ENCODE peak calls at places on chromosomes 2 and 18, in five cellular contexts. W is GM23248, A is lower lobe of right lung, E is heart left ventricle, M is PC-3. U is an unnamed sample. For H3K4me1, the result is how much of the 10 kb centered on the place peaks cover.

GRCh38 chr18:11747286-11747685 is 58.2 kb downstream of the GNAL start:
- DNase-seq in M (no peak), A (no peak), W (no peak), E (no peak), U (no peak)

GRCh38 chr2:239852272-239852671 is 172.9 kb downstream of the NDUFA10 start:
- DNase-seq in E (no peak), W (no peak), A (no peak), M (no peak), U (no peak)

GRCh38 chr2:40230717-40231300 is 221.1 kb downstream of the SLC8A1 start:
- DNase-seq in M (no peak), W (peak), A (no peak), E (no peak), U (no peak)

GRCh38 chr2:43293744-43294695 is 67.6 kb upstream of the ZFP36L2 start:
- DNase-seq in M (peak), E (no peak), A (no peak), W (peak), U (no peak)

GRCh38 chr2:121376851-121377250 is 91.8 kb upstream of the TFCP2L1 start:
- DNase-seq in M (no peak), A (no peak), E (no peak), W (peak), U (no peak)

GRCh38 chr2:75614062-75614710 is 32.4 kb upstream of the MRPL19 start:
- DNase-seq in W (no peak), E (no peak), M (peak), A (no peak), U (no peak)

GRCh38 chr2:132438650-132439030 is 22.0 kb downstream of the GPR39 start:
- DNase-seq in W (peak), M (peak), A (no peak), E (no peak), U (no peak)

GRCh38 chr2:200756618-200757321 is 54.9 kb upstream of the BZW1 start:
- DNase-seq in W (peak), E (no peak), A (no peak), M (peak), U (no peak)

GRCh38 chr2:235204923-235205322 is 253.1 kb downstream of the SH3BP4 start:
- DNase-seq in W (peak), E (no peak), A (no peak), M (no peak), U (no peak)

GRCh38 chr2:187547353-187547979 is 6.8 kb downstream of the TFPI start:
- DNase-seq in W (peak), A (no peak), E (peak), M (peak), U (peak)

GRCh38 chr2:915979-916378 is 34.7 kb upstream of the SNTG2 start:
- DNase-seq in A (no peak), E (no peak), W (no peak), M (no peak), U (no peak)

GRCh38 chr2:173010233-173010632 is 65.4 kb upstream of the MAP3K20 start:
- DNase-seq in M (no peak), W (no peak), E (no peak), A (no peak), U (no peak)

GRCh38 chr2:176001281-176001902 is 675 bp downstream of the LNPK start:
- DNase-seq in A (peak), M (peak), W (peak), E (peak), U (peak)

GRCh38 chr2:36672199-36672598 is 24.3 kb upstream of the VIT start:
- DNase-seq in W (peak), M (peak), E (no peak), A (no peak), U (no peak)

GRCh38 chr18:42850174-42850766 is 265.2 kb downstream of the RIT2 start:
- DNase-seq in W (no peak), A (no peak), E (no peak), M (no peak), U (no peak)

GRCh38 chr2:150370600-150370999 is 116.9 kb downstream of the RND3 start:
- DNase-seq in W (no peak), A (no peak), M (no peak), E (no peak), U (no peak)

GRCh38 chr18:45726603-45727002 is 2.6 kb downstream of the SLC14A1 start:
- DNase-seq in M (no peak), A (no peak), W (no peak), E (no peak), U (no peak)

GRCh38 chr18:24019641-24020331 is 5.2 kb downstream of the TTC39C start:
- DNase-seq in W (no peak), M (no peak), A (no peak), E (no peak), U (no peak)

GRCh38 chr18:45186832-45187231 is 428.4 kb upstream of the SLC14A2 start:
- DNase-seq in M (no peak), E (no peak), A (no peak), W (no peak), U (no peak)

GRCh38 chr2:225598922-225599321 is 199.4 kb downstream of the NYAP2 start:
- DNase-seq in W (peak), M (no peak), A (no peak), E (no peak), U (no peak)

GRCh38 chr18:79749251-79750191 is 48.2 kb upstream of the KCNG2 start:
- DNase-seq in A (no peak), W (peak), E (no peak), M (no peak), U (no peak)

GRCh38 chr2:120662746-120663145 is 72.9 kb upstream of the GLI2 start:
- DNase-seq in A (no peak), W (no peak), E (no peak), M (no peak), U (no peak)

GRCh38 chr18:59267511-59268126 is 5.6 kb downstream of the RAX start:
- DNase-seq in A (no peak), E (no peak), M (no peak), W (peak), U (no peak)

GRCh38 chr18:59266876-59267510 is 6.3 kb downstream of the RAX start:
- DNase-seq in E (no peak), A (no peak), W (no peak), M (no peak), U (no peak)

GRCh38 chr18:59268722-59269562 is 4.3 kb downstream of the RAX start:
- DNase-seq in W (peak), A (peak), M (peak), E (no peak), U (peak)

GRCh38 chr18:59269563-59270214 is 3.6 kb downstream of the RAX start:
- DNase-seq in A (no peak), M (no peak), E (no peak), W (no peak), U (no peak)

DNA sequence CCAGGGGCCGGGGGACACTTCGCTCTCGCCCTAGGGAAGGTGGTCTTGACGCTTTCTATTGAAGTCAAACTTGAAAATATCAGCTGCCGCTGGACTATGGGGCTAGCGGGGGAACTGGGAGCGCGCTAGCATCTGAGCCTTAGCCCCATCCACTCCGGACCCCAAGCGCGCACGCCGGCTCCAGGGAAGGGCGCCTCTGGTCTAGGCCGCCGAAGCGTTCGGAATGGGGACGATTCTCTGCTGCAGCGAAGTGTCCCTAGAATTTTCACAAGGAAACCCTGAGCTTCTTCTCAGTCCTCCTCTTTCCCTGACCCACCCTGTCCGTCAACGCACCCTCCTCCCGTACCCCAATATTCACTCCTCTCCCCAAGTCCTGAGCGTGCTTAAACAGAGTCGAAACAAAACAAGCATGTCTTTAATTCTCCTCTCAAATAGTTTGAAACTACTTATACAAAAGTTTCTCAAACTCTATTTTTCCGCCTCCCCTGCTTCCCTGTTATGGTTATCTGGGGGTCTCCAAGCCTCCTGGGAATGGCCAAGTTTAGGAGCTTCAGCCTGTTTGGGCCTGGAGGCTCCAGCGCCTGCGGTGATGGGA is 5.0 kb downstream of the RAX start:
- DNase-seq in E (no peak), M (no peak), A (no peak), W (no peak), U (no peak)
- H3K4me1 ChIP-seq in E (under half), M (under half), A (under half), W (under half), U (under half)

GRCh38 chr18:21300616-21301200 is 58.7 kb downstream of the GREB1L start:
- DNase-seq in W (peak), A (no peak), E (no peak), M (peak), U (no peak)
- H3K4me1 ChIP-seq in W (under half), A (under half), E (under half), M (under half), U (under half)

GRCh38 chr2:241314933-241315182 is 614 bp downstream of the HDLBP start:
- DNase-seq in A (no peak), W (no peak), M (no peak), E (no peak), U (no peak)
- H3K4me1 ChIP-seq in A (half or more), W (half or more), M (under half), E (half or more), U (under half)

GRCh38 chr2:188810591-188810990 is 163.6 kb upstream of the COL3A1 start:
- DNase-seq in E (no peak), M (no peak), A (no peak), W (peak), U (no peak)
- H3K4me1 ChIP-seq in E (under half), M (under half), A (under half), W (under half), U (under half)

GRCh38 chr2:143279672-143280071 is 150.5 kb downstream of the ARHGAP15 start:
- DNase-seq in E (no peak), A (no peak), M (no peak), W (no peak), U (no peak)
- H3K4me1 ChIP-seq in E (under half), A (under half), M (under half), W (under half), U (under half)